ENCODE peak calls at places on chromosomes 3 and 15, in four cellular contexts. One of them, this sample, is unnamed. For H3K4me1, the result is how much of the 10 kb centered on the place peaks cover.

GRCh38 chr3:4438296-4438695 is 28.8 kb downstream of the SUMF1 start:
- DNase-seq in uterus: no peak
- DNase-seq in tibial artery: no peak
- DNase-seq in NT2/D1: no peak
- DNase-seq in this sample: no peak

GRCh38 chr3:71138410-71138809 is 445.1 kb downstream of the FOXP1 start:
- DNase-seq in NT2/D1: no peak
- DNase-seq in tibial artery: no peak
- DNase-seq in uterus: no peak
- DNase-seq in this sample: no peak

GRCh38 chr15:96352594-96353377 is 22.3 kb downstream of the NR2F2 start:
- DNase-seq in uterus: no peak
- DNase-seq in NT2/D1: no peak
- DNase-seq in tibial artery: no peak
- DNase-seq in this sample: no peak

GRCh38 chr15:51621917-51622268 is 678 bp downstream of the DMXL2 start:
- DNase-seq in uterus: peak
- DNase-seq in tibial artery: peak
- DNase-seq in NT2/D1: peak
- DNase-seq in this sample: peak

GRCh38 chr3:32667072-32667582 is 17.9 kb upstream of the CNOT10 start:
- DNase-seq in uterus: no peak
- DNase-seq in tibial artery: no peak
- DNase-seq in NT2/D1: no peak
- DNase-seq in this sample: no peak

GRCh38 chr3:58355174-58355573 is 22.5 kb downstream of the PXK start:
- DNase-seq in uterus: no peak
- DNase-seq in NT2/D1: no peak
- DNase-seq in tibial artery: no peak
- DNase-seq in this sample: no peak

GRCh38 chr3:190443257-190443656 is 6.4 kb downstream of the TMEM207 start:
- DNase-seq in NT2/D1: no peak
- DNase-seq in tibial artery: no peak
- DNase-seq in uterus: no peak
- DNase-seq in this sample: no peak

GRCh38 chr3:50268703-50269451 is at the start of gene SEMA3B:
- DNase-seq in uterus: peak
- DNase-seq in tibial artery: peak
- DNase-seq in NT2/D1: no peak
- DNase-seq in this sample: no peak

GRCh38 chr3:135155228-135155627 is 360.2 kb downstream of the EPHB1 start:
- DNase-seq in tibial artery: no peak
- DNase-seq in uterus: no peak
- DNase-seq in NT2/D1: no peak
- DNase-seq in this sample: no peak

GRCh38 chr3:157566596-157566995 is 63.4 kb upstream of the VEPH1 start:
- DNase-seq in uterus: no peak
- DNase-seq in NT2/D1: no peak
- DNase-seq in tibial artery: no peak
- DNase-seq in this sample: no peak

GRCh38 chr3:34869696-34870095 is 769.6 kb upstream of the ARPP21 start:
- DNase-seq in NT2/D1: no peak
- DNase-seq in tibial artery: no peak
- DNase-seq in uterus: no peak
- DNase-seq in this sample: no peak

GRCh38 chr15:64112077-64112772 is 16.4 kb downstream of the SNX1 start:
- DNase-seq in uterus: no peak
- DNase-seq in tibial artery: no peak
- DNase-seq in NT2/D1: no peak
- DNase-seq in this sample: no peak

GRCh38 chr15:60471314-60471713 is 7.6 kb downstream of the ICE2 start:
- DNase-seq in uterus: no peak
- DNase-seq in NT2/D1: no peak
- DNase-seq in tibial artery: no peak
- DNase-seq in this sample: peak

GRCh38 chr3:74489393-74489792 is 125.1 kb downstream of the CNTN3 start:
- DNase-seq in tibial artery: no peak
- DNase-seq in uterus: no peak
- DNase-seq in NT2/D1: no peak
- DNase-seq in this sample: no peak

GRCh38 chr15:87527875-87528274 is 728.7 kb downstream of the NTRK3 start:
- DNase-seq in uterus: no peak
- DNase-seq in tibial artery: no peak
- DNase-seq in NT2/D1: no peak
- DNase-seq in this sample: no peak

GRCh38 chr3:78101363-78101762 is 1061.5 kb downstream of the ROBO2 start:
- DNase-seq in uterus: no peak
- DNase-seq in tibial artery: no peak
- DNase-seq in NT2/D1: no peak
- DNase-seq in this sample: peak

GRCh38 chr3:179833294-179833693 is 180.5 kb downstream of the USP13 start:
- DNase-seq in uterus: no peak
- DNase-seq in tibial artery: no peak
- DNase-seq in NT2/D1: no peak
- DNase-seq in this sample: no peak

GRCh38 chr3:127208483-127209100 is 15.7 kb downstream of the PRR23E start:
- DNase-seq in NT2/D1: no peak
- DNase-seq in uterus: no peak
- DNase-seq in tibial artery: peak
- DNase-seq in this sample: no peak

GRCh38 chr3:50430950-50431435 is 71.7 kb upstream of the TMEM115 start:
- DNase-seq in NT2/D1: peak
- DNase-seq in uterus: no peak
- DNase-seq in tibial artery: no peak
- DNase-seq in this sample: peak

GRCh38 chr3:61580982-61581654 is 19.7 kb downstream of the PTPRG start:
- DNase-seq in uterus: no peak
- DNase-seq in NT2/D1: no peak
- DNase-seq in tibial artery: no peak
- DNase-seq in this sample: no peak

GRCh38 chr3:171101982-171102610 is 75.6 kb upstream of the SLC2A2 start:
- DNase-seq in tibial artery: no peak
- DNase-seq in uterus: no peak
- DNase-seq in NT2/D1: no peak
- DNase-seq in this sample: no peak

GRCh38 chr15:72534522-72534921 is 60.4 kb downstream of the ARIH1 start:
- DNase-seq in uterus: no peak
- DNase-seq in tibial artery: no peak
- DNase-seq in NT2/D1: no peak
- DNase-seq in this sample: no peak

GRCh38 chr3:179174316-179174715 is 26.2 kb downstream of the PIK3CA start:
- DNase-seq in uterus: no peak
- DNase-seq in NT2/D1: no peak
- DNase-seq in tibial artery: no peak
- DNase-seq in this sample: no peak

GRCh38 chr15:79919749-79920511 is 23.1 kb upstream of the MTHFS start:
- DNase-seq in uterus: no peak
- DNase-seq in tibial artery: no peak
- DNase-seq in NT2/D1: no peak
- DNase-seq in this sample: no peak

GRCh38 chr15:42284551-42284950 is 11.3 kb upstream of the TMEM87A start:
- DNase-seq in NT2/D1: no peak
- DNase-seq in tibial artery: no peak
- DNase-seq in uterus: no peak
- DNase-seq in this sample: no peak
- H3K4me3 ChIP-seq in NT2/D1: no peak
- H3K4me3 ChIP-seq in tibial artery: no peak
- H3K4me3 ChIP-seq in uterus: no peak
- H3K4me3 ChIP-seq in this sample: no peak

GRCh38 chr3:183515968-183516851 is 39.3 kb downstream of the KLHL6 start:
- DNase-seq in uterus: no peak
- DNase-seq in tibial artery: no peak
- DNase-seq in NT2/D1: no peak
- DNase-seq in this sample: no peak
- H3K4me1 ChIP-seq in uterus: under half
- H3K4me1 ChIP-seq in tibial artery: under half
- H3K4me1 ChIP-seq in NT2/D1: under half
- H3K4me1 ChIP-seq in this sample: under half

DNA sequence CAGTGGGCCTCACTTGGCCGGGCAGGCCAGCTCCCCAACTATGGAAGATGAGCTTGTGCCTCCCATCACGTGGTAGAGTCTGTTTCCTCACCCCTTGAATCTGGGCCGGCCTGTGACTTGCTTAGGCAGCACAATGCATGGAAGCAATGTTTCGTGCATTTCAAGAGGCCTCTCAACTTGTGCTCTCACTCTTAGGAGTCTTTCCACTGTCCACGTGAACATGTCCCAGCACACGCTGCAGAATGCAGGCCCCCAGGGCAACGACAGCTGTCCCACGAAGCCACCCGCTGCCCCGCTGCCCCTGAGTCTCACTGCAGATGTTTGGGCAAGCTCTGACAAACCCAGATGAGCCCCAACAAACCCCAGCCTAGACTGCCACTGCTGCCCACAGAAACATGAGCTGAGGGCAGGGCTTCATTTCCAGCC is 27.2 kb upstream of the SLC41A3 start:
- DNase-seq in NT2/D1: no peak
- DNase-seq in uterus: no peak
- DNase-seq in tibial artery: peak
- DNase-seq in this sample: no peak
- H3K4me3 ChIP-seq in NT2/D1: no peak
- H3K4me3 ChIP-seq in uterus: no peak
- H3K4me3 ChIP-seq in tibial artery: no peak
- H3K4me3 ChIP-seq in this sample: no peak

DNA sequence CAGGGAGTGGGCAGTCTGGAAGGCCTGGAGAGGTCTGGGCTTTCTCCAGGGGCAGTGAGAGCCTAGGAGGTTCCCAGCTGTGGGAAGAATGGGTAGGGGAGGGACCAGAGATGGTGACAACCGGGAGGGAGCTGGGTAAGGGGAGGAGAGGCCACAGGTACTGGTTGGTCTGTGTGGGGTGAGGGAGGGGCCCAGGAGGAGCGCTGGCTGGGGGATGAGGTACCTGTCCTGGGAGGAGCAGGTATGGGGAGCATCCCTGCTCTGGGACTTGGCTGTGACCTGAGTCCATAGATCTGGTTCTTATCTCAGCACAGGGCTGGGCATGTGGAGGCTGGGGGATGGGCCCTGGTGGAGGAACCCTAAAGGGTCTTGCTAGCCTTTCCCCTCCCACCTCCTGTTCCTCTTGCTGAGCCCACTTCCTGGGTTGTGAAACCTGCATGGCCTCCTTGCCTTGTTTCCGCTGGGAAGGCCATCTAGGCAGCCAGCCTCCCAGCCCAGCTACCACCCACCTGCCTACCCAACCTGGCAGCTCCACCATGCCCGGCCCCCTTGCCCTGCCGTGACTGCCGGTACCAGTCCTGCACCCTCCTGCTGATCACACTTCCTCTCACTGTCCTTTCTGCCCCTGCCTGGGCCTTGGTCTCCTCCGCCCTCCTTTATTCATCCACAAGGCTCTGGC is 11.0 kb downstream of the PRKCD start:
- DNase-seq in tibial artery: no peak
- DNase-seq in uterus: no peak
- DNase-seq in NT2/D1: no peak
- DNase-seq in this sample: no peak
- H3K4me1 ChIP-seq in tibial artery: under half
- H3K4me1 ChIP-seq in uterus: under half
- H3K4me1 ChIP-seq in NT2/D1: half or more
- H3K4me1 ChIP-seq in this sample: under half